ENCODE peak calls at places on chromosome 12, in nine cellular contexts. G is lung; V is K562; W is H1; H is neural progenitor cell; A is adrenal gland; E is fibroblast of lung; C is CD8-positive, alpha-beta memory T cell; S is pancreas. D is an unnamed sample.
A peak's percentile ranks its signal among the peaks of the same experiment; 100 is the strongest.

GRCh38 chr12:21337453-21337852 is 2.7 kb upstream of the SLCO1A2 start:
- DNase-seq in V (no peak), W (no peak), S (no peak), H (no peak), G (no peak), E (no peak), A (no peak), C (no peak), D (no peak)

GRCh38 chr12:127980585-127980984 is 286.4 kb upstream of the TMEM132C start:
- DNase-seq in W (no peak), G (no peak), H (no peak), S (no peak), E (no peak), V (peak; percentile 2), A (no peak), C (no peak), D (no peak)

GRCh38 chr12:121753844-121754264 is 39.6 kb downstream of the RHOF start:
- DNase-seq in S (peak; percentile 47), A (no peak), V (no peak), C (no peak), H (no peak), E (no peak), G (peak; percentile 73), W (no peak), D (no peak)

GRCh38 chr12:113007166-113007565 is 28.8 kb downstream of the OAS2 start:
- DNase-seq in C (no peak), A (peak; percentile 80), H (no peak), V (no peak), E (peak; percentile 85), S (no peak), W (no peak), G (no peak), D (no peak)

GRCh38 chr12:6241495-6241894 is 41.3 kb downstream of the CD9 start:
- DNase-seq in W (no peak), E (no peak), C (no peak), V (peak; percentile 14), A (peak; percentile 94), S (peak; percentile 57), H (no peak), G (peak; percentile 87), D (peak; percentile 62)

GRCh38 chr12:19822476-19822875 is 383.2 kb downstream of the AEBP2 start:
- DNase-seq in E (no peak), W (no peak), A (no peak), G (no peak), S (no peak), C (no peak), H (no peak), V (no peak), D (no peak)

GRCh38 chr12:5627053-5627630 is 195.2 kb downstream of the NTF3 start:
- DNase-seq in H (no peak), E (no peak), G (no peak), W (no peak), C (no peak), S (no peak), A (no peak), V (no peak), D (no peak)

GRCh38 chr12:32198555-32198954 is 91.9 kb downstream of the BICD1 start:
- DNase-seq in W (no peak), H (no peak), C (no peak), A (no peak), E (peak; percentile 41), G (no peak), S (no peak), V (no peak), D (no peak)

GRCh38 chr12:120132863-120133385 is 16.4 kb upstream of the RAB35 start:
- DNase-seq in E (no peak), G (no peak), W (no peak), V (no peak), A (no peak), H (no peak), C (no peak), S (no peak), D (no peak)

GRCh38 chr12:72872986-72873385 is 600.8 kb downstream of the TRHDE start:
- DNase-seq in V (no peak), C (no peak), G (no peak), E (no peak), H (no peak), A (no peak), W (peak; percentile 45), S (no peak), D (no peak)

GRCh38 chr12:105933671-105934665 is 204.8 kb downstream of the NUAK1 start:
- DNase-seq in S (no peak), A (peak; percentile 70), W (no peak), E (peak; percentile 99), C (no peak), H (no peak), V (no peak), G (peak; percentile 35), D (no peak)

GRCh38 chr12:9793774-9794395 is 33.2 kb upstream of the CD69 start:
- DNase-seq in S (no peak), E (no peak), C (no peak), W (no peak), V (peak; percentile 18), A (no peak), H (no peak), G (no peak), D (no peak)

GRCh38 chr12:87816186-87816585 is 213.0 kb downstream of the C12orf50 start:
- DNase-seq in W (no peak), V (no peak), C (no peak), H (no peak), E (peak; percentile 80), G (no peak), S (no peak), A (no peak), D (no peak)

GRCh38 chr12:66664076-66664475 is 14.8 kb downstream of the GRIP1 start:
- DNase-seq in E (no peak), A (no peak), S (no peak), C (no peak), W (no peak), H (no peak), G (no peak), V (no peak), D (no peak)

GRCh38 chr12:32107376-32108267 is 975 bp downstream of the BICD1 start:
- DNase-seq in V (peak; percentile 56), G (no peak), E (peak; percentile 89), H (peak; percentile 48), W (no peak), S (no peak), A (peak; percentile 63), C (peak; percentile 1), D (peak; percentile 19)

GRCh38 chr12:50507930-50508329 is 3.1 kb downstream of the DIP2B start:
- DNase-seq in V (no peak), G (no peak), H (no peak), E (no peak), A (no peak), W (no peak), C (no peak), S (no peak), D (peak; percentile 13)
- H3K4me1 ChIP-seq in V (peaks cover 22% of the 10 kb centered on the region), G (peaks cover 27% of the 10 kb centered on the region), H (peaks cover 12% of the 10 kb centered on the region), E (no peaks in the 10 kb centered on the region), A (peaks cover 19% of the 10 kb centered on the region), W (peaks cover 2% of the 10 kb centered on the region), C (peaks cover 60% of the 10 kb centered on the region), S (peaks cover 41% of the 10 kb centered on the region), D (no peaks in the 10 kb centered on the region)

GRCh38 chr12:68234140-68234539 is 8.5 kb upstream of the IL26 start:
- DNase-seq in V (no peak), H (no peak), W (no peak), A (no peak), G (no peak), S (no peak), C (no peak), E (no peak), D (no peak)

GRCh38 chr12:68237523-68238070 is 12.0 kb upstream of the IL26 start:
- DNase-seq in E (peak; percentile 59), G (no peak), V (no peak), A (no peak), C (no peak), W (no peak), S (no peak), H (no peak), D (no peak)

GRCh38 chr12:68235576-68235975 is 10.0 kb upstream of the IL26 start:
- DNase-seq in E (no peak), V (no peak), W (no peak), A (no peak), S (no peak), G (no peak), H (no peak), C (no peak), D (no peak)

GRCh38 chr12:68237068-68237467 is 11.5 kb upstream of the IL26 start:
- DNase-seq in C (no peak), W (no peak), H (no peak), G (no peak), V (no peak), E (no peak), A (no peak), S (no peak), D (no peak)

DNA sequence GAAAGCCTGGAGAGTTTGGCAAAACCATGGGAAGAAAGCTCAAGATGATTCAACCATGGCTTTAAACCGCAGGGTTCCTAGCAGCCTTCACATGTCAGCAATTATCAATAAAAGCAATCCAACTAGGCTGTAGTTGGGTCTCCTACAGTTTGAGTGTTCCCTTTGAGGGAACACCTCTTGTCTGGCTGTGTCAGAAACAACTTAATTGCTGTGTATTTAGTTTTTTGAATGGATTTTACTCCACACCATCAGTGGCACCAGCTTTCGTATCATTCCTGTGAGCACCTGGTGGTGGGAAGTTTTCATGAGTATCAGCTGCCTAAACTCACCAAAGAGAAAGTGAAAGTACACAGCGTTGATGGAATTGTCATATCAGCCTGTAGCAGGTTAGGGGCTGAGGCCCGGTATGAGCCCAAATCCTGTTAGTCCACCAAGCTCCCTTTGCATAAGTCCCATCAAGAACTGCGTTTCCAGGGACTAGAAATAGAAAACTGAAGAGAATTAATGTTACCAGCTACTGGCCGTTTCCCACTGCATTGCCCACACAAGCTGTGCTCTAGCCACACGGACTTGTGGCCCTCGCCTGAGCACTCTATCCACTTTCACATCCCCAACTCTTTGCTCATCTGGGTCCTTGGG is 10.9 kb upstream of the IL26 start:
- DNase-seq in W (no peak), H (no peak), G (no peak), E (no peak), C (no peak), A (no peak), S (peak; percentile 46), V (peak; percentile 59), D (no peak)
- H3K4me3 ChIP-seq in W (no peak overlapping the region), H (no peak overlapping the region), G (no peak overlapping the region), E (no peak overlapping the region), C (peak overlapping the region; percentile 52), A (no peak overlapping the region), S (peak overlapping the region; percentile 35), V (peak overlapping the region; percentile 11), D (peak overlapping the region; percentile 32)

DNA sequence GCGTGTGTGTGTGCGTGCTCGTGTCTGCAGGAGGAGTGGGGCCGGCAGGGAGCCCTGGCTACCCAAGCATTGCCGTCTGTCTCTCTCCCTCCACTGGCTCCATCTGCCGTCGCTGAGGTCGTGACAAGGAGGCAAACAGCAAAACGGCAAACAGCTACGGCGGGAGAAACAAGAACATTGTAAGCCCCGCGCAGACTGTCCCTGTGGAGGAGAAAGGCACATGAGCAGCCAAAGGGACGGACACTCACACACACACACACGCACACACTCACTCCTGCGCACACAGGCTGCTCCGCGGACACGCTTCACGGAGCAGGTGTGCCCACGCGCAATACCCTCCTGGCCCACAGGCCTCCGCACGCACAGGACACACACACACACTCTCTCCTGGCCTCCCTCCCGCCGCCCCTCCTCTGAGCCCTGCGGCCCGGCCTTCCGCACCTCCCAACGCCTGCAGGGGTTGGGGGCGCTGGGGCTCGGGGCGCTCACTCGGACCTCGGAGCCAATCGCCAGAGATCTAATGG is 905 bp downstream of the CISTR start:
- DNase-seq in W (peak; percentile 67), S (peak; percentile 35), C (no peak), E (peak; percentile 23), A (no peak), H (peak; percentile 67), V (no peak), G (no peak), D (peak; percentile 33)
- H3K27me3 ChIP-seq in W (peaks cover 65% of the 10 kb centered on the region), S (peaks cover 6% of the 10 kb centered on the region), C (peaks cover 28% of the 10 kb centered on the region), E (peaks cover 82% of the 10 kb centered on the region), A (peaks cover 34% of the 10 kb centered on the region), H (peaks cover 98% of the 10 kb centered on the region), V (peaks cover 86% of the 10 kb centered on the region), G (no peaks in the 10 kb centered on the region), D (peaks cover 84% of the 10 kb centered on the region)

GRCh38 chr12:11837318-11837934 is 188.0 kb downstream of the ETV6 start:
- DNase-seq in V (no peak), A (no peak), G (no peak), S (no peak), C (no peak), H (no peak), W (no peak), E (no peak), D (no peak)
- H3K4me1 ChIP-seq in V (peaks cover 3% of the 10 kb centered on the region), A (peaks cover 36% of the 10 kb centered on the region), G (peaks cover 32% of the 10 kb centered on the region), S (peaks cover 49% of the 10 kb centered on the region), C (peaks cover 5% of the 10 kb centered on the region), H (no peaks in the 10 kb centered on the region), W (no peaks in the 10 kb centered on the region), E (no peaks in the 10 kb centered on the region), D (peaks cover 13% of the 10 kb centered on the region)